ENCODE peak calls at places on chromosome 18, in five cellular contexts. One of them, this sample, is unnamed.
A peak's percentile ranks its signal among the peaks of the same experiment; 100 is the strongest.

GRCh38 chr18:70072678-70073077 is 125.0 kb upstream of the CD226 start:
- DNase-seq in HepG2: peak; percentile 34
- DNase-seq in breast epithelium: no peak
- DNase-seq in endothelial cell of umbilical vein: peak; percentile 60
- DNase-seq in GM12891: no peak
- DNase-seq in this sample: no peak

GRCh38 chr18:80106482-80107051 is 2.5 kb upstream of the ADNP2 start:
- DNase-seq in HepG2: peak; percentile 80
- DNase-seq in breast epithelium: no peak
- DNase-seq in endothelial cell of umbilical vein: no peak
- DNase-seq in GM12891: no peak
- DNase-seq in this sample: no peak

GRCh38 chr18:2981212-2981728 is 31.7 kb downstream of the LPIN2 start:
- DNase-seq in GM12891: no peak
- DNase-seq in HepG2: no peak
- DNase-seq in endothelial cell of umbilical vein: peak; percentile 95
- DNase-seq in breast epithelium: no peak
- DNase-seq in this sample: no peak

GRCh38 chr18:3248670-3249359 is 1.2 kb downstream of the MYL12A start:
- DNase-seq in endothelial cell of umbilical vein: peak; percentile 56
- DNase-seq in breast epithelium: peak; percentile 54
- DNase-seq in GM12891: no peak
- DNase-seq in HepG2: peak; percentile 61
- DNase-seq in this sample: peak; percentile 57

GRCh38 chr18:24397694-24398365 is at the start of gene OSBPL1A:
- DNase-seq in HepG2: peak; percentile 28
- DNase-seq in endothelial cell of umbilical vein: peak; percentile 95
- DNase-seq in breast epithelium: peak; percentile 90
- DNase-seq in GM12891: peak; percentile 32
- DNase-seq in this sample: peak; percentile 96

GRCh38 chr18:35059280-35059927 is 18.2 kb downstream of the MAPRE2 start:
- DNase-seq in GM12891: no peak
- DNase-seq in breast epithelium: no peak
- DNase-seq in HepG2: no peak
- DNase-seq in endothelial cell of umbilical vein: no peak
- DNase-seq in this sample: no peak

GRCh38 chr18:48475635-48476549 is 62.9 kb upstream of the CTIF start:
- DNase-seq in HepG2: peak; percentile 80
- DNase-seq in breast epithelium: no peak
- DNase-seq in GM12891: no peak
- DNase-seq in endothelial cell of umbilical vein: peak; percentile 78
- DNase-seq in this sample: peak; percentile 35

GRCh38 chr18:49521251-49521650 is 34.2 kb upstream of the C18orf32 start:
- DNase-seq in GM12891: no peak
- DNase-seq in breast epithelium: no peak
- DNase-seq in endothelial cell of umbilical vein: no peak
- DNase-seq in HepG2: no peak
- DNase-seq in this sample: no peak

GRCh38 chr18:48002933-48003365 is 72.5 kb upstream of the SMAD2 start:
- DNase-seq in GM12891: no peak
- DNase-seq in HepG2: no peak
- DNase-seq in breast epithelium: peak; percentile 68
- DNase-seq in endothelial cell of umbilical vein: peak; percentile 78
- DNase-seq in this sample: peak; percentile 67

DNA sequence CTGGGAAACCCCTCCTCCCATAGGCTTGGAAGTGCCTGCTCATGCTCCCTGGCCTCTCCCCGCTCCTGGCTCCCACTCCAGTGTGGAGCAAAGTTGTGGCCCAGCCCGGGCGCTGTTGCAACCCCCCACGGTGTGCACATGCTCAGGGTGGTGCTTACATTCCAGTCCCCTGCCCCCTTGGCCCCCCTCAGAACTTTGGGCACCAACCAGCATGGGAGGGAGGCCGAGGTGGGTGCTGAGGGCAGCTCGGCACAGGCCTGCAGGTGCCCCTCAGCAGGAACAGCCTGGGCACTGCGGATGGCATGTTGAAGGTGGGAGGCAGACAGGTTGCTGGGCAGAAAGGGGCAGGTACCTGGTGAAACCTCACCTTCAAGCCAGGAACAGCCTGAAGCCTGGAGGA is 125.3 kb downstream of the ARHGAP28 start:
- DNase-seq in breast epithelium: no peak
- DNase-seq in HepG2: no peak
- DNase-seq in GM12891: no peak
- DNase-seq in endothelial cell of umbilical vein: no peak
- DNase-seq in this sample: no peak
- TF ChIP-seq POLR2AphosphoS5 in breast epithelium: no peak
- TF ChIP-seq POLR2AphosphoS5 in HepG2: no peak
- TF ChIP-seq POLR2AphosphoS5 in GM12891: no peak
- TF ChIP-seq POLR2AphosphoS5 in endothelial cell of umbilical vein: no peak
- TF ChIP-seq POLR2AphosphoS5 in this sample: no peak

GRCh38 chr18:12376034-12376717 is 851 bp downstream of the AFG3L2 start:
- DNase-seq in breast epithelium: no peak
- DNase-seq in endothelial cell of umbilical vein: peak; percentile 47
- DNase-seq in GM12891: no peak
- DNase-seq in HepG2: peak; percentile 35
- DNase-seq in this sample: peak; percentile 43
- TF ChIP-seq POLR2A in breast epithelium: no peak
- TF ChIP-seq POLR2A in endothelial cell of umbilical vein: no peak
- TF ChIP-seq POLR2A in GM12891: no peak
- TF ChIP-seq POLR2A in HepG2: no peak
- TF ChIP-seq POLR2A in this sample: no peak

DNA sequence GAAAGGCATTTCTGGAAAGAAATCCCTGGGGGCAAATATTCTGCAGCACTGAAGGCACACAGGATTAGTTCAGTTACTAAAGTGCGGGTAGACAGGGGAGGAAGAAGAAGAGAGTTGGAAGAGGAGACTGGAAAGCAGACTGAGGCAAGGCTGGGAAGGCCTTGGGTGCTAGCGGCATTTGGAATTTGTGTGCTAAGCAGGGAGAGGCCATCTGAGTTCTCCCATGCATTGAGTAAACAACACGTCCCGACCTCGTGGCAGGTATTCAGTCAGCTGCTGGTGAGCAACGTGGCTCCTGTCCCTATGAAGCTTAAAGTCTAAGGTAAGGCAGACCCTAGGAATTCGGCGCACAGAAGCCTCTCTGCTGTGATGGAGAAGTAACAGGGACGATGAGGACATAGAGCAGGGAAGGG is 30.7 kb downstream of the ATP8B1 start:
- DNase-seq in HepG2: peak; percentile 72
- DNase-seq in GM12891: no peak
- DNase-seq in endothelial cell of umbilical vein: no peak
- DNase-seq in breast epithelium: no peak
- DNase-seq in this sample: peak; percentile 72
- TF ChIP-seq POLR2AphosphoS5 in HepG2: no peak
- TF ChIP-seq POLR2AphosphoS5 in GM12891: no peak
- TF ChIP-seq POLR2AphosphoS5 in endothelial cell of umbilical vein: no peak
- TF ChIP-seq POLR2AphosphoS5 in breast epithelium: no peak
- TF ChIP-seq POLR2AphosphoS5 in this sample: peak; percentile 31

GRCh38 chr18:62715829-62716678 is 713 bp downstream of the PHLPP1 start:
- DNase-seq in HepG2: no peak
- DNase-seq in endothelial cell of umbilical vein: peak; percentile 62
- DNase-seq in GM12891: peak; percentile 48
- DNase-seq in breast epithelium: peak; percentile 53
- DNase-seq in this sample: peak; percentile 70

GRCh38 chr18:62714671-62715438 is 486 bp upstream of the PHLPP1 start:
- DNase-seq in GM12891: peak; percentile 73
- DNase-seq in endothelial cell of umbilical vein: peak; percentile 100
- DNase-seq in HepG2: peak; percentile 98
- DNase-seq in breast epithelium: peak; percentile 99
- DNase-seq in this sample: peak; percentile 100

GRCh38 chr18:62713651-62714247 is 1.6 kb upstream of the PHLPP1 start:
- DNase-seq in HepG2: no peak
- DNase-seq in endothelial cell of umbilical vein: no peak
- DNase-seq in breast epithelium: no peak
- DNase-seq in GM12891: no peak
- DNase-seq in this sample: no peak

GRCh38 chr18:62716679-62717058 is 1.3 kb downstream of the PHLPP1 start:
- DNase-seq in HepG2: no peak
- DNase-seq in GM12891: peak; percentile 48
- DNase-seq in endothelial cell of umbilical vein: peak; percentile 46
- DNase-seq in breast epithelium: no peak
- DNase-seq in this sample: peak; percentile 63

GRCh38 chr18:62715439-62715792 is at the start of gene PHLPP1:
- DNase-seq in GM12891: peak; percentile 47
- DNase-seq in breast epithelium: no peak
- DNase-seq in endothelial cell of umbilical vein: no peak
- DNase-seq in HepG2: no peak
- DNase-seq in this sample: no peak
- TF ChIP-seq POLR2A in GM12891: no peak
- TF ChIP-seq POLR2A in breast epithelium: peak; percentile 53
- TF ChIP-seq POLR2A in endothelial cell of umbilical vein: peak; percentile 33
- TF ChIP-seq POLR2A in HepG2: peak; percentile 75
- TF ChIP-seq POLR2A in this sample: peak; percentile 63

GRCh38 chr18:10270160-10270571 is 184.3 kb upstream of the APCDD1 start:
- DNase-seq in endothelial cell of umbilical vein: peak; percentile 99
- DNase-seq in breast epithelium: peak; percentile 43
- DNase-seq in GM12891: no peak
- DNase-seq in HepG2: peak; percentile 16
- DNase-seq in this sample: no peak
- TF ChIP-seq POLR2AphosphoS5 in endothelial cell of umbilical vein: peak; percentile 67
- TF ChIP-seq POLR2AphosphoS5 in breast epithelium: peak; percentile 20
- TF ChIP-seq POLR2AphosphoS5 in GM12891: no peak
- TF ChIP-seq POLR2AphosphoS5 in HepG2: no peak
- TF ChIP-seq POLR2AphosphoS5 in this sample: no peak

GRCh38 chr18:77015176-77015575 is 117.4 kb downstream of the MBP start:
- DNase-seq in breast epithelium: no peak
- DNase-seq in endothelial cell of umbilical vein: no peak
- DNase-seq in HepG2: no peak
- DNase-seq in GM12891: no peak
- DNase-seq in this sample: no peak
- TF ChIP-seq POLR2A in breast epithelium: no peak
- TF ChIP-seq POLR2A in endothelial cell of umbilical vein: no peak
- TF ChIP-seq POLR2A in HepG2: no peak
- TF ChIP-seq POLR2A in GM12891: no peak
- TF ChIP-seq POLR2A in this sample: no peak